ENCODE peak calls at places on chromosomes 11 and 22, in four cellular contexts. D is K562, U is H1, G is SK-N-SH. M is an unnamed sample.

GRCh38 chr22:28832731-28833130 is 32.4 kb upstream of the XBP1 start:
- DNase-seq in D (no peak), G (no peak), U (no peak), M (no peak)

GRCh38 chr22:35205141-35205775 is 52.0 kb upstream of the HMGXB4 start:
- DNase-seq in U (no peak), D (no peak), G (no peak), M (no peak)

GRCh38 chr11:22510741-22511140 is 114.9 kb downstream of the FANCF start:
- DNase-seq in U (no peak), G (no peak), D (no peak), M (no peak)

GRCh38 chr11:77083553-77084245 is 16.9 kb downstream of the CAPN5 start:
- DNase-seq in D (no peak), G (no peak), U (no peak), M (no peak)

GRCh38 chr11:838441-839279 is 3.7 kb downstream of the POLR2L start:
- DNase-seq in U (no peak), D (no peak), G (no peak), M (peak; percentile 56)

GRCh38 chr11:124194696-124195418 is 11.7 kb downstream of the OR10D3 start:
- DNase-seq in U (peak; percentile 67), D (peak; percentile 58), G (peak; percentile 64), M (peak; percentile 56)

GRCh38 chr22:19663286-19663815 is 51.0 kb upstream of the SEPTIN5 start:
- DNase-seq in U (no peak), D (no peak), G (peak; percentile 90), M (no peak)

GRCh38 chr11:20362481-20362880 is 1.0 kb upstream of the HTATIP2 start:
- DNase-seq in D (no peak), G (no peak), U (no peak), M (no peak)

GRCh38 chr11:26297179-26297970 is 34.6 kb upstream of the ANO3 start:
- DNase-seq in D (peak; percentile 8), U (no peak), G (peak; percentile 49), M (no peak)

GRCh38 chr11:82733444-82734119 is at the start of gene FAM181B:
- DNase-seq in D (peak; percentile 56), U (peak; percentile 85), G (peak; percentile 89), M (peak; percentile 83)

GRCh38 chr11:3994030-3994640 is 100.5 kb upstream of the RRM1 start:
- DNase-seq in D (peak; percentile 32), U (no peak), G (no peak), M (no peak)

GRCh38 chr11:45609902-45610301 is 55.5 kb downstream of the CHST1 start:
- DNase-seq in U (no peak), G (no peak), D (no peak), M (no peak)

GRCh38 chr11:75240381-75241035 is at the start of gene TPBGL:
- DNase-seq in D (peak; percentile 69), G (peak; percentile 79), U (peak; percentile 76), M (peak; percentile 65)

GRCh38 chr11:75068993-75069392 is 27.7 kb downstream of the OR2AT4 start:
- DNase-seq in U (no peak), D (no peak), G (no peak), M (no peak)

GRCh38 chr11:126392638-126393023 is 37.1 kb downstream of the ST3GAL4 start:
- DNase-seq in D (no peak), G (no peak), U (no peak), M (no peak)

GRCh38 chr11:1455032-1455762 is 31.4 kb downstream of the MOB2 start:
- DNase-seq in D (no peak), G (no peak), U (no peak), M (no peak)

GRCh38 chr11:19714387-19715363 is 2.0 kb downstream of the NAV2 start:
- DNase-seq in G (peak; percentile 76), U (peak; percentile 68), D (peak; percentile 14), M (peak; percentile 47)

GRCh38 chr11:118961591-118961990 is 5.5 kb downstream of the UPK2 start:
- DNase-seq in G (no peak), D (no peak), U (peak; percentile 52), M (no peak)

GRCh38 chr22:48720662-48721393 is 1106.8 kb downstream of the BRD1 start:
- DNase-seq in G (no peak), D (no peak), U (no peak), M (no peak)

GRCh38 chr11:111585371-111585770 is 16.9 kb upstream of the SIK2 start:
- DNase-seq in U (no peak), G (no peak), D (no peak), M (no peak)

GRCh38 chr11:57359896-57360690 is 20.9 kb downstream of the PRG3 start:
- DNase-seq in D (no peak), G (no peak), U (no peak), M (no peak)

GRCh38 chr22:36405221-36405631 is 17.5 kb upstream of the MYH9 start:
- DNase-seq in U (no peak), G (no peak), D (no peak), M (no peak)

GRCh38 chr11:72736452-72737069 is 15.6 kb downstream of the ARAP1 start:
- DNase-seq in D (peak; percentile 47), U (no peak), G (no peak), M (no peak)

GRCh38 chr22:29727248-29727551 is 7.4 kb downstream of the CABP7 start:
- DNase-seq in G (peak; percentile 91), U (peak; percentile 79), D (peak; percentile 89), M (peak; percentile 76)

GRCh38 chr22:22884888-22885840 is 2.5 kb upstream of the IGLL5 start:
- DNase-seq in D (peak; percentile 49), U (no peak), G (no peak), M (no peak)

GRCh38 chr11:96486890-96487633 is 97.2 kb downstream of the JRKL start:
- DNase-seq in U (no peak), D (no peak), G (no peak), M (no peak)

GRCh38 chr11:25065711-25066110 is 568.9 kb downstream of the LUZP2 start:
- DNase-seq in U (no peak), D (no peak), G (no peak), M (no peak)

GRCh38 chr22:32745251-32745995 is 56.1 kb upstream of the TIMP3 start:
- DNase-seq in G (peak; percentile 78), U (no peak), D (no peak), M (peak; percentile 26)

GRCh38 chr22:21951931-21952465 is 650 bp downstream of the PPM1F start:
- DNase-seq in U (peak; percentile 74), G (peak; percentile 59), D (no peak), M (peak; percentile 62)

GRCh38 chr11:35658028-35658948 is 4.3 kb upstream of the TRIM44 start:
- DNase-seq in U (no peak), D (no peak), G (no peak), M (no peak)

GRCh38 chr22:21943571-21944448 is 8.8 kb downstream of the PPM1F start:
- DNase-seq in U (no peak), G (no peak), D (no peak), M (no peak)

GRCh38 chr11:45155058-45155551 is 8.7 kb downstream of the PRDM11 start:
- DNase-seq in D (no peak), U (no peak), G (no peak), M (no peak)

GRCh38 chr11:33868646-33869461 is 23.0 kb downstream of the LMO2 start:
- DNase-seq in D (peak; percentile 65), U (peak; percentile 64), G (no peak), M (peak; percentile 42)

GRCh38 chr11:100525197-100525596 is 161.9 kb upstream of the ARHGAP42 start:
- DNase-seq in D (no peak), G (no peak), U (no peak), M (no peak)
- TF ChIP-seq TEAD4 in D (no peak), G (no peak), U (no peak), M (no peak)

GRCh38 chr11:6040874-6041273 is 10.3 kb upstream of the OR56A1 start:
- DNase-seq in U (no peak), G (no peak), D (no peak), M (no peak)
- TF ChIP-seq TEAD4 in U (no peak), G (no peak), D (no peak), M (no peak)

GRCh38 chr11:64289011-64289564 is 2.0 kb upstream of the KCNK4 start:
- DNase-seq in D (no peak), U (no peak), G (no peak), M (no peak)

GRCh38 chr11:64292458-64293254 is 1.6 kb downstream of the KCNK4 start:
- DNase-seq in G (no peak), D (no peak), U (peak; percentile 68), M (no peak)

GRCh38 chr11:64290352-64290751 is 750 bp upstream of the KCNK4 start:
- DNase-seq in G (no peak), U (no peak), D (no peak), M (no peak)

GRCh38 chr11:64291746-64292457 is 800 bp downstream of the KCNK4 start:
- DNase-seq in G (peak; percentile 68), D (no peak), U (no peak), M (no peak)

DNA sequence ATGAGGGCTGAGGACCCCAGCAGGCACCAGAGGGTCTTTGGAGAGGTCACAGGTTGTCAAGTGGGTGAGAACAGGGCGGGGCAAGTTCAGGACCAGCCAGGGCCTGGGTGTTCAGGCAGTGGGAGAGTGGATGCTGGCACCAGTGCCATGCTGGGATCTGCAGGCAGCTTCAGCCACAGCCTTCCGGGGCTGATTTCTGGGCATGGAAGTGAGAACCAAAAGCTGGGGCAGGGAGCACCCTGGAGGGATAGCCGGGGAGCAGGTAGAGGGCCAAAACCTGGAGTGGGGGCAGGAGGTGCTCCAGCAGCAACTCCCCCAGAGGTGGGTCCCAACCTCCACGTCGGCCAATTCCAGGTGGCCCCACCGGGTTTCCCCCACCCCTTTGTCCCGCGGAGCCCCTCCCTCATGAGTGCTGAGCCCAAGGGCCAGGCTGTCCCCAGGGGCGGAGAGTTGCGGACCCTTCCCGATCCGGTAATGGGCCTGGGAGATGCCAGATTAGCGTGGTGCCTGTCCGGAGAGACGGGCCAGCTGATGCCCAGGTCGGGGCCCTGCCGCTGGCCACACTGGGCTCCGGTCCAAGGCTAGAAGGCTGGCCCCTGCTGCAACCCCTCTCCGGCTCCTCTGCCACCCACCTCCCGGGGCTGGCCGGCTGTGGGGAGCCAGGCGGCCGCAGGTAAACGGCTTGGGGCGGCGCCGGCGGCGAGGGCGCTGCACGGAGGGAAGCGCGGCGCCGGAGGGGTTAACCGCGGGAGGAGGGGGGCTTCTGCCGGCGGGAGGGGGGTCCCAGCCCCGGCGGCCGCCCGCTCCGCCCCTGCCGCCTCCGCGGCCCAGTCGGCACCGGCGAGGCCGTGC is at the start of gene KCNK4:
- DNase-seq in U (peak; percentile 73), D (no peak), G (peak; percentile 81), M (no peak)
- TF ChIP-seq TEAD4 in U (no peak), D (no peak), G (no peak), M (no peak)

GRCh38 chr11:9651899-9652748 is 11.8 kb upstream of the SWAP70 start:
- DNase-seq in G (peak; percentile 68), U (no peak), D (peak; percentile 28), M (no peak)

GRCh38 chr11:9657531-9657930 is 6.3 kb upstream of the SWAP70 start:
- DNase-seq in U (no peak), D (no peak), G (no peak), M (no peak)

GRCh38 chr11:9660886-9661285 is 3.0 kb upstream of the SWAP70 start:
- DNase-seq in D (no peak), U (no peak), G (no peak), M (no peak)

GRCh38 chr11:9653871-9654270 is 10.0 kb upstream of the SWAP70 start:
- DNase-seq in D (no peak), U (no peak), G (no peak), M (no peak)

DNA sequence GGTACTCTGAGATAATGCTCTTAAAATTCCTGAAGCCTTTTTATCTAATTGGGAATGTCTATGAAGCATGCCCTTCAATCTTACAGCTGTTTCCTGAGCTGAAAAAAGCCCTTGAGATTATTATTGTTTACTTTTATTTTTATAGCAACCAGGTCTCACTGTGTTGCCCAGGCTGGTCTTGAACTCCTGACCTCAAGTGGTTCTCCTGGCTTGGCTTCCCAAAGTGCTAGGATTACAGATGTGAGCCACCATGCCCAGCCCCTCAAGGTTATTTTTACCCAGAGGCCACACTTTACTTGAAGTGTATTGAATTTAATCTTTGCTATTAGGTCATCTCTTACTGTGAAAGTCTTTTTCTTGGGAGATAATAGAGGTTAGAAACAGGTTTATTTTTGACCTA is 7.0 kb upstream of the SWAP70 start:
- DNase-seq in U (no peak), G (no peak), D (no peak), M (no peak)
- TF ChIP-seq TEAD4 in U (no peak), G (no peak), D (no peak), M (no peak)

M was measured in WTC11.